ENCODE peak calls at places on chromosomes 11 and 22, in five cellular contexts. E is T-helper 1 cell, U is heart left ventricle, L is HEK293T, P is left colon. G is an unnamed sample.
A peak's percentile ranks its signal among the peaks of the same experiment; 100 is the strongest.

GRCh38 chr22:43242627-43243026 is 55.7 kb upstream of the TTLL12 start:
- DNase-seq in E (no peak), U (no peak), L (no peak), P (no peak), G (no peak)

GRCh38 chr11:33211588-33211987 is 45.6 kb upstream of the HIPK3 start:
- DNase-seq in E (no peak), U (no peak), L (no peak), P (no peak), G (no peak)

GRCh38 chr11:6240691-6241285 is 1.9 kb downstream of the CNGA4 start:
- DNase-seq in E (no peak), U (no peak), L (no peak), P (no peak), G (no peak)

GRCh38 chr11:76807206-76807875 is 24.2 kb downstream of the TSKU start:
- DNase-seq in E (no peak), U (peak; percentile 86), L (peak; percentile 86), P (peak; percentile 80), G (peak; percentile 89)

GRCh38 chr11:126919147-126919823 is 81.3 kb downstream of the KIRREL3 start:
- DNase-seq in E (no peak), U (no peak), L (no peak), P (no peak), G (no peak)

GRCh38 chr22:47238886-47239860 is 476.7 kb downstream of the TBC1D22A start:
- DNase-seq in E (no peak), U (no peak), L (no peak), P (no peak), G (no peak)

GRCh38 chr22:27507066-27507715 is 294.4 kb downstream of the MN1 start:
- DNase-seq in E (no peak), U (no peak), L (no peak), P (no peak), G (no peak)

GRCh38 chr22:26953380-26953807 is 296.0 kb downstream of the MIAT start:
- DNase-seq in E (no peak), U (no peak), L (no peak), P (no peak), G (no peak)

GRCh38 chr11:56783448-56784041 is 35.0 kb upstream of the OR9G4 start:
- DNase-seq in E (no peak), U (no peak), L (peak; percentile 15), P (no peak), G (peak; percentile 79)

G was measured in A549.